ENCODE peak calls at places on chromosomes 4 and X, in six cellular contexts. U is A549, F is GM12878, I is K562, N is HepG2, H is endothelial cell of umbilical vein. R is an unnamed sample.

GRCh38 chrX:24858004-24858746 is 157.6 kb downstream of the ARX start:
- DNase-seq in I (no peak), F (no peak), H (no peak), N (no peak), U (no peak), R (no peak)

GRCh38 chr4:87911252-87911774 is 64.2 kb upstream of the SPP1 start:
- DNase-seq in I (no peak), N (peak), H (no peak), U (no peak), F (no peak), R (no peak)

GRCh38 chrX:10450959-10451355 is 169.4 kb downstream of the MID1 start:
- DNase-seq in I (no peak), H (no peak), U (no peak), N (no peak), F (no peak), R (no peak)

GRCh38 chr4:98055800-98056501 is 87.3 kb downstream of the STPG2 start:
- DNase-seq in I (no peak), U (no peak), H (no peak), N (no peak), F (no peak), R (peak)

GRCh38 chr4:26267087-26267486 is 53.7 kb upstream of the RBPJ start:
- DNase-seq in I (no peak), U (no peak), F (no peak), N (no peak), H (no peak), R (no peak)

GRCh38 chr4:125649452-125649851 is 334.7 kb downstream of the FAT4 start:
- DNase-seq in I (no peak), N (no peak), F (no peak), U (no peak), H (no peak), R (no peak)

GRCh38 chr4:41346306-41347061 is 89.8 kb downstream of the UCHL1 start:
- DNase-seq in U (no peak), I (no peak), N (no peak), H (peak), F (no peak), R (no peak)

GRCh38 chr4:26228883-26229282 is 91.9 kb upstream of the RBPJ start:
- DNase-seq in F (no peak), N (no peak), I (no peak), U (no peak), H (no peak), R (no peak)

GRCh38 chrX:9117851-9118250 is 83.9 kb upstream of the FAM9B start:
- DNase-seq in N (no peak), U (no peak), H (no peak), F (no peak), I (no peak), R (no peak)

GRCh38 chr4:166594326-166594946 is 639.9 kb downstream of the SPOCK3 start:
- DNase-seq in I (peak), H (no peak), N (peak), U (peak), F (peak), R (peak)

GRCh38 chr4:89915937-89916336 is 21.3 kb downstream of the MMRN1 start:
- DNase-seq in F (no peak), U (no peak), H (no peak), I (no peak), N (no peak), R (no peak)

GRCh38 chr4:128570380-128570779 is 239.1 kb upstream of the JADE1 start:
- DNase-seq in N (no peak), F (no peak), I (peak), H (peak), U (no peak), R (peak)

GRCh38 chr4:24067781-24068193 is 177.9 kb upstream of the PPARGC1A start:
- DNase-seq in U (no peak), N (no peak), I (no peak), H (no peak), F (no peak), R (no peak)

GRCh38 chrX:9614016-9614415 is 149.2 kb downstream of the TBL1X start:
- DNase-seq in U (no peak), F (no peak), I (no peak), N (no peak), H (no peak), R (no peak)

GRCh38 chrX:49193542-49193964 is 6.4 kb downstream of the SYP start:
- DNase-seq in U (no peak), N (no peak), H (no peak), F (no peak), I (peak), R (no peak)

GRCh38 chrX:49192722-49193328 is 6.7 kb upstream of the PRICKLE3 start:
- DNase-seq in N (no peak), H (peak), F (no peak), U (no peak), I (no peak), R (peak)

GRCh38 chrX:49188468-49189076 is 2.4 kb upstream of the PRICKLE3 start:
- DNase-seq in I (no peak), U (no peak), H (no peak), N (no peak), F (no peak), R (no peak)

GRCh38 chrX:49190783-49191032 is 4.5 kb upstream of the PRICKLE3 start:
- DNase-seq in I (no peak), H (no peak), U (no peak), N (no peak), F (no peak), R (no peak)

GRCh38 chrX:49191033-49191871 is 5.1 kb upstream of the PRICKLE3 start:
- DNase-seq in U (peak), H (peak), N (peak), F (peak), I (peak), R (peak)
- TF ChIP-seq POLR2A in U (peak), H (peak), N (no peak), F (peak), I (peak), R (peak)

GRCh38 chrX:82081027-82081426 is 879.1 kb downstream of the SH3BGRL start:
- DNase-seq in F (no peak), N (no peak), I (no peak), U (no peak), H (no peak), R (peak)
- TF ChIP-seq MYC in F (no peak), N (no peak), I (no peak), U (no peak), H (no peak), R (no peak)

DNA sequence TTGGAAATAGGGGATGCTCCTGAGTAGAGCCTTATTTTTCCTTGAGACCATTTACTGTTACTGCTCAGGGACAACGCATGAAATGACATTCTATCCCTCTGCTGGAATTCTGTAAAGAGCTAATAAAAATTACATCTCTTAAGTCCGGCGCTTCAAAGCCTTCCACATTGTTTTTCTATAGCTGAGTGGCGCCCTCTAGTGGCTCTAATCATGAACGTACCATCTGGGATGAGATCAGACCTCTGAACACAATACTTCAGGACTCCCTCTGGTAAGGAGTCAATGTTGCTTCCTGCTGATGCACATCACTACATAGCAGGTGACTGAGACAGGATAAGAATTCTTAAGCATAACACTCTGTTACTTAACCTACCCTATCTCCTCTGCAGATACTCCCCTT is 6.0 kb downstream of the HMGN5 start:
- DNase-seq in F (no peak), N (peak), U (peak), I (peak), H (peak), R (peak)
- TF ChIP-seq CTCF in F (peak), N (peak), U (peak), I (peak), H (peak), R (peak)

GRCh38 chr4:151408380-151408629 is 671 bp upstream of the FHIP1A start:
- DNase-seq in N (no peak), U (no peak), H (no peak), I (no peak), F (no peak), R (no peak)

GRCh38 chr4:151407018-151407417 is 2.0 kb upstream of the FHIP1A start:
- DNase-seq in I (no peak), F (no peak), U (no peak), H (no peak), N (no peak), R (no peak)

GRCh38 chr4:151407466-151408379 is 1.3 kb upstream of the FHIP1A start:
- DNase-seq in H (no peak), I (no peak), U (no peak), N (no peak), F (peak), R (peak)

GRCh38 chr4:151409470-151410313 is 716 bp downstream of the FHIP1A start:
- DNase-seq in F (no peak), H (no peak), U (no peak), N (peak), I (no peak), R (peak)

GRCh38 chr4:151408630-151409469 is at the start of gene FHIP1A:
- DNase-seq in U (peak), H (peak), N (peak), F (no peak), I (peak), R (peak)
- TF ChIP-seq POLR2A in U (no peak), H (no peak), N (peak), F (no peak), I (peak), R (no peak)

DNA sequence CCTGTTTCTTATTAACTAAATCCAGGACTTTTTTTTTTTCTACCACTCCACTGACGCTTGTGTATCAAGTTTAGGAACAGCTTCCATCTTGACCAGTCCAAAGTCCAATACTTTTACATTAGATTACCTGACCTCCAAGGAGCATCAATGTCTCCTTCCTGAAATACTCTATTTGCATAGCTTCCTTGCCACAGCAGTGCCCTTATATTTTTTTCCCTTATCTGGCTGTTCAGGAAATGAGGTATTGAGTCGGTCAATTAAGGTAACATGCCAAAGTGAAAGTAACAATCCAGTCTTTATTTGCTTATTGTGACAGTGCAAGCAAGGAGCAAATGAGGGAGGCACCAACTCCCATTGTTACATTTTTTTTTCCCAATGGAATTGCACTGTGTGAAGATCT is 730.8 kb upstream of the NDST4 start:
- DNase-seq in F (no peak), H (no peak), I (no peak), N (peak), U (no peak), R (no peak)
- TF ChIP-seq MYC in F (no peak), H (no peak), I (no peak), N (no peak), U (no peak), R (no peak)

GRCh38 chr4:180560896-180561295 is 1682.3 kb upstream of the TENM3 start:
- DNase-seq in U (no peak), I (no peak), H (no peak), N (no peak), F (no peak), R (no peak)

GRCh38 chr4:180558427-180558826 is 1684.8 kb upstream of the TENM3 start:
- DNase-seq in I (no peak), U (no peak), N (no peak), F (no peak), H (no peak), R (no peak)

DNA sequence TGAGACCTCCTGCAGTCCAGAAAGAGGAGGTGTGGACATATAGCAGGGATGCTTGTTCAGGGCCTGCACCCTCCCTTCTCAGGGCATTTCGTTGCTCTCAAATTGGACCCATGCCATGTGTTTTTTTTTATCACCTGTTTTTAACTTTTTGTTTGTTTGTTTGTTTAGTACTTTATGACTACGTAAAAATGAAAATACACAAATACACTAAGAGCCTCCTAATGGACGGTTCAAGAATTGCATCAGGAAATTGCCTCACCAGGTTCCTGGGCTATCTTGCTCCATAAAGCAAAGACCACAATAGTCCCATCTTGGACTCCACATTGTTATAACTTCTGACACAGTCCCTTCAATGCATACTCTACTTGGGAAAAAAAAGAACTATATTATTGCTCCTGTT is 1685.9 kb upstream of the TENM3 start:
- DNase-seq in I (no peak), U (peak), N (no peak), F (no peak), H (no peak), R (peak)
- TF ChIP-seq CTCF in I (no peak), U (no peak), N (no peak), F (peak), H (no peak), R (no peak)

GRCh38 chr4:185820119-185821028 is 8.4 kb upstream of the SORBS2 start:
- DNase-seq in N (no peak), I (no peak), F (no peak), U (no peak), H (no peak), R (no peak)
- TF ChIP-seq POLR2A in N (no peak), I (no peak), F (no peak), U (no peak), H (no peak), R (no peak)

GRCh38 chr4:182808673-182809416 is 108.3 kb downstream of the DCTD start:
- DNase-seq in F (peak), I (no peak), H (no peak), N (no peak), U (no peak), R (peak)
- TF ChIP-seq MYC in F (no peak), I (no peak), H (no peak), N (no peak), U (no peak), R (no peak)

R was measured in NB4.